ENCODE peak calls at places on chromosomes 2 and 18, in nine cellular contexts. One of them, this sample, is unnamed.

GRCh38 chr18:4541588-4541987 is 86.5 kb upstream of the DLGAP1 start:
- DNase-seq in OCI-LY7: no peak
- DNase-seq in fibroblast of lung: no peak
- DNase-seq in K562: no peak
- DNase-seq in H9: no peak
- DNase-seq in IMR-90: no peak
- DNase-seq in HepG2: no peak
- DNase-seq in astrocyte: no peak
- DNase-seq in neural progenitor cell: no peak
- DNase-seq in this sample: no peak

GRCh38 chr2:68832161-68832869 is 38.9 kb downstream of the BMP10 start:
- DNase-seq in OCI-LY7: peak; percentile 46
- DNase-seq in fibroblast of lung: peak; percentile 67
- DNase-seq in K562: peak; percentile 34
- DNase-seq in H9: no peak
- DNase-seq in IMR-90: peak; percentile 78
- DNase-seq in HepG2: no peak
- DNase-seq in astrocyte: peak; percentile 74
- DNase-seq in neural progenitor cell: no peak
- DNase-seq in this sample: peak; percentile 59

GRCh38 chr2:96533292-96534073 is 3.1 kb upstream of the ARID5A start:
- DNase-seq in OCI-LY7: no peak
- DNase-seq in fibroblast of lung: peak; percentile 81
- DNase-seq in K562: no peak
- DNase-seq in H9: no peak
- DNase-seq in IMR-90: peak; percentile 34
- DNase-seq in HepG2: no peak
- DNase-seq in astrocyte: peak; percentile 26
- DNase-seq in neural progenitor cell: no peak
- DNase-seq in this sample: peak; percentile 48

GRCh38 chr2:222689322-222689721 is 17.9 kb downstream of the MOGAT1 start:
- DNase-seq in OCI-LY7: no peak
- DNase-seq in fibroblast of lung: no peak
- DNase-seq in K562: no peak
- DNase-seq in H9: no peak
- DNase-seq in IMR-90: no peak
- DNase-seq in HepG2: no peak
- DNase-seq in astrocyte: no peak
- DNase-seq in neural progenitor cell: no peak
- DNase-seq in this sample: no peak

GRCh38 chr2:224038049-224038829 is 847 bp downstream of the SERPINE2 start:
- DNase-seq in OCI-LY7: peak; percentile 8
- DNase-seq in fibroblast of lung: peak; percentile 34
- DNase-seq in K562: no peak
- DNase-seq in H9: peak; percentile 63
- DNase-seq in IMR-90: peak; percentile 13
- DNase-seq in HepG2: peak; percentile 33
- DNase-seq in astrocyte: peak; percentile 31
- DNase-seq in neural progenitor cell: peak; percentile 61
- DNase-seq in this sample: no peak

GRCh38 chr2:160305081-160305750 is 105.1 kb upstream of the ITGB6 start:
- DNase-seq in OCI-LY7: no peak
- DNase-seq in fibroblast of lung: peak; percentile 77
- DNase-seq in K562: no peak
- DNase-seq in H9: no peak
- DNase-seq in IMR-90: peak; percentile 94
- DNase-seq in HepG2: no peak
- DNase-seq in astrocyte: peak; percentile 79
- DNase-seq in neural progenitor cell: no peak
- DNase-seq in this sample: no peak

GRCh38 chr2:119549236-119549635 is 5.0 kb downstream of the CFAP221 start:
- DNase-seq in OCI-LY7: no peak
- DNase-seq in fibroblast of lung: peak; percentile 45
- DNase-seq in K562: no peak
- DNase-seq in H9: no peak
- DNase-seq in IMR-90: peak; percentile 8
- DNase-seq in HepG2: no peak
- DNase-seq in astrocyte: peak; percentile 73
- DNase-seq in neural progenitor cell: no peak
- DNase-seq in this sample: no peak

GRCh38 chr2:39304200-39304599 is 60.4 kb upstream of the CDKL4 start:
- DNase-seq in OCI-LY7: no peak
- DNase-seq in fibroblast of lung: no peak
- DNase-seq in K562: no peak
- DNase-seq in H9: no peak
- DNase-seq in IMR-90: no peak
- DNase-seq in HepG2: no peak
- DNase-seq in astrocyte: peak; percentile 53
- DNase-seq in neural progenitor cell: no peak
- DNase-seq in this sample: no peak

GRCh38 chr18:71442830-71443229 is 1101.3 kb downstream of the CBLN2 start:
- DNase-seq in OCI-LY7: no peak
- DNase-seq in fibroblast of lung: peak; percentile 82
- DNase-seq in K562: no peak
- DNase-seq in H9: no peak
- DNase-seq in IMR-90: no peak
- DNase-seq in HepG2: no peak
- DNase-seq in astrocyte: peak; percentile 86
- DNase-seq in neural progenitor cell: no peak
- DNase-seq in this sample: no peak

GRCh38 chr2:86039963-86040655 is 65.6 kb downstream of the POLR1A start:
- DNase-seq in OCI-LY7: no peak
- DNase-seq in fibroblast of lung: no peak
- DNase-seq in K562: no peak
- DNase-seq in H9: peak; percentile 6
- DNase-seq in IMR-90: no peak
- DNase-seq in HepG2: no peak
- DNase-seq in astrocyte: no peak
- DNase-seq in neural progenitor cell: no peak
- DNase-seq in this sample: no peak

GRCh38 chr2:3754280-3754679 is 50.9 kb downstream of the DCDC2C start:
- DNase-seq in OCI-LY7: no peak
- DNase-seq in fibroblast of lung: no peak
- DNase-seq in K562: no peak
- DNase-seq in H9: peak; percentile 27
- DNase-seq in IMR-90: no peak
- DNase-seq in HepG2: peak; percentile 8
- DNase-seq in astrocyte: no peak
- DNase-seq in neural progenitor cell: no peak
- DNase-seq in this sample: no peak

GRCh38 chr2:64914247-64914646 is 75.0 kb upstream of the SLC1A4 start:
- DNase-seq in OCI-LY7: peak; percentile 51
- DNase-seq in fibroblast of lung: no peak
- DNase-seq in K562: no peak
- DNase-seq in H9: no peak
- DNase-seq in IMR-90: no peak
- DNase-seq in HepG2: no peak
- DNase-seq in astrocyte: no peak
- DNase-seq in neural progenitor cell: no peak
- DNase-seq in this sample: peak; percentile 93

GRCh38 chr2:64919261-64919660 is 69.9 kb upstream of the SLC1A4 start:
- DNase-seq in OCI-LY7: no peak
- DNase-seq in fibroblast of lung: no peak
- DNase-seq in K562: no peak
- DNase-seq in H9: no peak
- DNase-seq in IMR-90: no peak
- DNase-seq in HepG2: no peak
- DNase-seq in astrocyte: no peak
- DNase-seq in neural progenitor cell: no peak
- DNase-seq in this sample: peak; percentile 60

GRCh38 chr2:64914735-64915509 is 74.3 kb upstream of the SLC1A4 start:
- DNase-seq in OCI-LY7: peak; percentile 96
- DNase-seq in fibroblast of lung: peak; percentile 63
- DNase-seq in K562: no peak
- DNase-seq in H9: no peak
- DNase-seq in IMR-90: peak; percentile 68
- DNase-seq in HepG2: no peak
- DNase-seq in astrocyte: peak; percentile 9
- DNase-seq in neural progenitor cell: no peak
- DNase-seq in this sample: peak; percentile 99

GRCh38 chr2:64915510-64915900 is 73.7 kb upstream of the SLC1A4 start:
- DNase-seq in OCI-LY7: peak; percentile 79
- DNase-seq in fibroblast of lung: no peak
- DNase-seq in K562: no peak
- DNase-seq in H9: no peak
- DNase-seq in IMR-90: no peak
- DNase-seq in HepG2: no peak
- DNase-seq in astrocyte: no peak
- DNase-seq in neural progenitor cell: no peak
- DNase-seq in this sample: peak; percentile 92

DNA sequence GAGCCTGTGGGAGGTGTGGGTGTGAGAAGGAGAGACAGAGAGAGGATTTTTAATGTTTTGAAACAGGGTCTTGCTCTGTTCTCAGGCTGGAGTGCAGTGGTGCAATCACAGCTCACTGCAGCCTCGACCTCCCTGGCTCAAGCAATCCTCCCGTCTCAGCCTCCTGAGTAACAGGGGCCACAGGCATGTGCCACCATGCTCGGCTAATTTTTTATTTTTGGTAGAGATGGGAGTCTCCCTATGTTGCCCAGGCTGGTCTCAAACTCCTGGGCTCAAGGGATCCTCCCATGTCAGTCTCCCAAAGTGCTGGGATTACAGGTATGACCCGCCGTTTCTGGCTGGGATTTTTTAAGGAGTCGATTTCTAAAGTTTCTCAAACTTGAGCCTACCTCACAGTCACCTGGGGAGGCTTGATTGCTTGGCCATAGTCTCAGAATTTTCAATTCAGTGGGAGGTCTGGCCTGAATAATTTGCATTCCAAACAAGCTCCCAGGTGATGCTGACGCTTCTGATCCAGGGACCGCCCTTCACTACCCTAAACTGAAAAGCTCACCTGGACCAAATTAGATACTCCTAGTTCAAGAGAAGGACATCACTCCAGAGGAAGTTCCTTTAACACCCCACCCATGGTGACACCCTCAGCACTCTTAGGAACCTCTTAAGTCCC is 70.8 kb upstream of the SLC1A4 start:
- DNase-seq in OCI-LY7: no peak
- DNase-seq in fibroblast of lung: no peak
- DNase-seq in K562: no peak
- DNase-seq in H9: peak; percentile 60
- DNase-seq in IMR-90: no peak
- DNase-seq in HepG2: no peak
- DNase-seq in astrocyte: no peak
- DNase-seq in neural progenitor cell: no peak
- DNase-seq in this sample: peak; percentile 70
- H2AFZ ChIP-seq in OCI-LY7: no peak overlapping the region
- H2AFZ ChIP-seq in fibroblast of lung: peak overlapping the region; percentile 98
- H2AFZ ChIP-seq in K562: peak overlapping the region; percentile 99
- H2AFZ ChIP-seq in H9: no peak overlapping the region
- H2AFZ ChIP-seq in IMR-90: peak overlapping the region; percentile 99
- H2AFZ ChIP-seq in HepG2: peak overlapping the region; percentile 100
- H2AFZ ChIP-seq in astrocyte: peak overlapping the region; percentile 85
- H2AFZ ChIP-seq in neural progenitor cell: peak overlapping the region; percentile 100
- H2AFZ ChIP-seq in this sample: no peak overlapping the region

DNA sequence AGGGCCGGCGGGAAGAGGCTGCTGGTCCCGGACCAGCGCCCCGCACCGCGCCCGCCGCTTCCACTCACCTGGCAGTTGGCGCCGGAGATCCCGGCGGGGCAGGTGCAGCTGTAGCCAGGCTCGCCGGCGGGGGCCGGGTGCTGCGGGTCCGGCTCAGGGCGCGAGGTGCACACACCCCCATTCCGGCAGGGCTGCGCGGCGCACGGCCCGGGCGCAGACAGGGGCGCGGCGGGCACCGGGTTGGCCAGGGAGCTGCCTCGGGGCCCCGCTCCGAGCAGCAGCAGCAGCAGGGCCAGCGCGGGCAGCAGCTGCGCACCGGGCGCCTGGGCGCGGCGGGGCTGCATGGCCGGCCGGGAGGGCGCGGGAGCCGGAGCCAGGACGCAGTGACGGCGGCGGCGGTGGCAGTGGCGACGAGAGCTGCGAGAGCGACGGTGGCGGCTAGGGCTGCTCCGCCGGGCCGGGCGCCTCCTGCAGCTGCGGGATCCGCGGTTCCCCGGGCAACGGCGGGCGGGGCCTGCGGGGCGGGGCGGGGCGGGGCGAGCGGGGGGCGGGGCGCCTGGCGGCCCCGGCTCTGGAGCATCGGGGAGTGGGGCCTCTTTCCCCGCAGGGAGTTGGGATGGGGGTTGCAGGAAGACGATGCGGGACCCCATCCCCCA is at the start of gene DNER:
- DNase-seq in OCI-LY7: peak; percentile 11
- DNase-seq in fibroblast of lung: no peak
- DNase-seq in K562: peak; percentile 78
- DNase-seq in H9: peak; percentile 70
- DNase-seq in IMR-90: no peak
- DNase-seq in HepG2: no peak
- DNase-seq in astrocyte: no peak
- DNase-seq in neural progenitor cell: peak; percentile 87
- DNase-seq in this sample: peak; percentile 79
- H2AFZ ChIP-seq in OCI-LY7: no peak within 1 kb of the TSS
- H2AFZ ChIP-seq in fibroblast of lung: no peak within 1 kb of the TSS
- H2AFZ ChIP-seq in K562: no peak within 1 kb of the TSS
- H2AFZ ChIP-seq in H9: no peak within 1 kb of the TSS
- H2AFZ ChIP-seq in IMR-90: peak within 1 kb of the TSS; percentile 81
- H2AFZ ChIP-seq in HepG2: no peak within 1 kb of the TSS
- H2AFZ ChIP-seq in astrocyte: peak within 1 kb of the TSS; percentile 70
- H2AFZ ChIP-seq in neural progenitor cell: peak within 1 kb of the TSS; percentile 64
- H2AFZ ChIP-seq in this sample: peak within 1 kb of the TSS; percentile 17

GRCh38 chr2:235570256-235570655 is 76.4 kb downstream of the AGAP1 start:
- DNase-seq in OCI-LY7: no peak
- DNase-seq in fibroblast of lung: peak; percentile 8
- DNase-seq in K562: no peak
- DNase-seq in H9: no peak
- DNase-seq in IMR-90: no peak
- DNase-seq in HepG2: peak; percentile 28
- DNase-seq in astrocyte: peak; percentile 54
- DNase-seq in neural progenitor cell: no peak
- DNase-seq in this sample: no peak
- H2AFZ ChIP-seq in OCI-LY7: no peak overlapping the region
- H2AFZ ChIP-seq in fibroblast of lung: no peak overlapping the region
- H2AFZ ChIP-seq in K562: no peak overlapping the region
- H2AFZ ChIP-seq in H9: no peak overlapping the region
- H2AFZ ChIP-seq in IMR-90: no peak overlapping the region
- H2AFZ ChIP-seq in HepG2: no peak overlapping the region
- H2AFZ ChIP-seq in astrocyte: no peak overlapping the region
- H2AFZ ChIP-seq in neural progenitor cell: no peak overlapping the region
- H2AFZ ChIP-seq in this sample: no peak overlapping the region

DNA sequence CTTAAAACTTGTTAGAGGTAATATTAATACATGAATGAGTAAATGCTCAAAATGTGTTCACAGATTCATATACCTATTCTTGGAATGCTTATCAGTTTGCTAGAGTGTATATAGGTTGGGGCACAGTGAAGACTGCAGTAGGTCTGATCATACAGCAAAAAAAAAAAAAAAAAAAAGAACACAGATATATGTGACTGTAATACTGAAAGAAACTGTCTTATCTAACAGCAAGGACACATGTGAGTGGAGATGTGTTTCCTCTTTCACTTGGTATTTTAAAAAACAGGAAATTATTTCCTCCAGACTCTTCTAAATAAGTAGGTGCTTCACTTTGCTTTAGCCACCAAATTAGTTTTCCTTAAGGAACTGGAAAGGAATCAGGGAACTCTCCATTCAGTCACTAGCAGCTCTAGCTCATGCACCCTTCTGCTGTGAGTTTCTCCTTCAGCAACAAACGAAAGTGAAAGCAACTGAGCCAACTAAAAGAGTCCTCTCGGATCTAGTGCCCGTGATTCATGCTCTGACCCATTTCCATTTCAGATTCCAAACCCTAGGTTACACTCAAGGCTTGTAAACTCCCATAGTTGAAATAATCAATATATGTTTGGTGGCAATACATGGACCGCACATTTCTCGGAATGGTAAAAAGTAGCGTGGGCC is 98.5 kb downstream of the DSEL start:
- DNase-seq in OCI-LY7: no peak
- DNase-seq in fibroblast of lung: peak; percentile 66
- DNase-seq in K562: no peak
- DNase-seq in H9: no peak
- DNase-seq in IMR-90: peak; percentile 57
- DNase-seq in HepG2: peak; percentile 23
- DNase-seq in astrocyte: peak; percentile 37
- DNase-seq in neural progenitor cell: no peak
- DNase-seq in this sample: no peak
- H2AFZ ChIP-seq in OCI-LY7: no peak overlapping the region
- H2AFZ ChIP-seq in fibroblast of lung: peak overlapping the region; percentile 65
- H2AFZ ChIP-seq in K562: no peak overlapping the region
- H2AFZ ChIP-seq in H9: no peak overlapping the region
- H2AFZ ChIP-seq in IMR-90: peak overlapping the region; percentile 53
- H2AFZ ChIP-seq in HepG2: peak overlapping the region; percentile 39
- H2AFZ ChIP-seq in astrocyte: no peak overlapping the region
- H2AFZ ChIP-seq in neural progenitor cell: no peak overlapping the region
- H2AFZ ChIP-seq in this sample: no peak overlapping the region

This sample was measured in Karpas-422.